ENCODE peak calls at places on chromosomes 11 and 22, in eight cellular contexts. E is DMS79, U is A549, Z is transverse colon, V is germinal center, L is aorta, R is left colon, J is DMS53. N is an unnamed sample.

GRCh38 chr11:2566223-2567025 is 121.6 kb downstream of the KCNQ1 start:
- DNase-seq in E (no peak), U (no peak), Z (peak; percentile 70), V (no peak), L (peak; percentile 33), R (peak; percentile 72), J (no peak), N (peak; percentile 47)

GRCh38 chr22:27032121-27032761 is 374.9 kb downstream of the MIAT start:
- DNase-seq in E (no peak), U (no peak), Z (no peak), V (no peak), L (peak; percentile 83), R (no peak), J (peak; percentile 55), N (peak; percentile 21)

GRCh38 chr11:119335655-119336543 is 1.6 kb downstream of the RNF26 start:
- DNase-seq in E (no peak), U (no peak), Z (no peak), V (no peak), L (peak; percentile 45), R (no peak), J (no peak), N (peak; percentile 69)

GRCh38 chr11:119052163-119052814 is 4.7 kb downstream of the HYOU1 start:
- DNase-seq in E (no peak), U (no peak), Z (no peak), V (no peak), L (no peak), R (no peak), J (no peak), N (no peak)

GRCh38 chr11:316031-316701 is 2.3 kb downstream of the IFITM1 start:
- DNase-seq in E (no peak), U (no peak), Z (no peak), V (no peak), L (no peak), R (peak; percentile 47), J (peak; percentile 41), N (no peak)

GRCh38 chr11:78040691-78041379 is 17.8 kb upstream of the KCTD14 start:
- DNase-seq in E (no peak), U (no peak), Z (no peak), V (no peak), L (no peak), R (no peak), J (peak; percentile 57), N (no peak)

GRCh38 chr11:33987975-33988580 is 63.5 kb upstream of the CAPRIN1 start:
- DNase-seq in E (no peak), U (peak; percentile 88), Z (peak; percentile 67), V (peak; percentile 44), L (peak; percentile 83), R (peak; percentile 63), J (peak; percentile 86), N (peak; percentile 53)

GRCh38 chr11:32348502-32348901 is 86.8 kb downstream of the WT1 start:
- DNase-seq in E (no peak), U (no peak), Z (no peak), V (no peak), L (no peak), R (no peak), J (no peak), N (no peak)

GRCh38 chr11:19187880-19188279 is 13.9 kb downstream of the CSRP3 start:
- DNase-seq in E (no peak), U (no peak), Z (no peak), V (no peak), L (no peak), R (no peak), J (peak; percentile 31), N (no peak)

GRCh38 chr11:48004456-48004855 is 24.1 kb downstream of the PTPRJ start:
- DNase-seq in E (no peak), U (no peak), Z (no peak), V (no peak), L (no peak), R (no peak), J (no peak), N (no peak)

GRCh38 chr22:39419911-39420310 is 20.3 kb downstream of the TAB1 start:
- DNase-seq in E (no peak), U (no peak), Z (no peak), V (no peak), L (no peak), R (no peak), J (no peak), N (no peak)

GRCh38 chr11:58358969-58359368 is at the start of gene OR5B17:
- DNase-seq in E (no peak), U (no peak), Z (no peak), V (no peak), L (no peak), R (no peak), J (no peak), N (no peak)

GRCh38 chr22:21606775-21607174 is 23.0 kb downstream of the YDJC start:
- DNase-seq in E (no peak), U (no peak), Z (no peak), V (no peak), L (no peak), R (no peak), J (no peak), N (no peak)

GRCh38 chr11:126082251-126083109 is 19.8 kb upstream of the CDON start:
- DNase-seq in E (no peak), U (no peak), Z (no peak), V (no peak), L (no peak), R (no peak), J (no peak), N (no peak)

GRCh38 chr11:34243620-34244493 is 114.0 kb downstream of the ABTB2 start:
- DNase-seq in E (no peak), U (peak; percentile 94), Z (peak; percentile 84), V (no peak), L (peak; percentile 67), R (peak; percentile 88), J (peak; percentile 10), N (no peak)

GRCh38 chr11:33885338-33886005 is 6.4 kb downstream of the LMO2 start:
- DNase-seq in E (no peak), U (no peak), Z (no peak), V (no peak), L (no peak), R (no peak), J (no peak), N (no peak)

GRCh38 chr22:39381009-39381755 is 18.4 kb upstream of the TAB1 start:
- DNase-seq in E (no peak), U (no peak), Z (no peak), V (no peak), L (no peak), R (no peak), J (no peak), N (no peak)

GRCh38 chr11:124800226-124800929 is at the start of gene MSANTD2:
- DNase-seq in E (peak; percentile 64), U (peak; percentile 68), Z (peak; percentile 83), V (peak; percentile 75), L (peak; percentile 90), R (peak; percentile 68), J (peak; percentile 84), N (peak; percentile 91)

GRCh38 chr11:123550620-123550917 is 103.9 kb downstream of the SCN3B start:
- DNase-seq in E (no peak), U (no peak), Z (no peak), V (no peak), L (no peak), R (no peak), J (no peak), N (no peak)

GRCh38 chr11:85307381-85307780 is 319.8 kb downstream of the DLG2 start:
- DNase-seq in E (no peak), U (no peak), Z (no peak), V (no peak), L (no peak), R (no peak), J (no peak), N (no peak)

GRCh38 chr11:108498046-108498815 is at the start of gene POGLUT3:
- DNase-seq in E (peak; percentile 48), U (peak; percentile 29), Z (peak; percentile 64), V (peak; percentile 58), L (peak; percentile 74), R (peak; percentile 40), J (peak; percentile 81), N (peak; percentile 61)

GRCh38 chr11:8863838-8864237 is 47.2 kb upstream of the AKIP1 start:
- DNase-seq in E (peak; percentile 93), U (no peak), Z (no peak), V (no peak), L (no peak), R (no peak), J (peak; percentile 39), N (no peak)

GRCh38 chr22:35739642-35740041 is 22.0 kb downstream of the APOL5 start:
- DNase-seq in E (no peak), U (peak; percentile 44), Z (no peak), V (no peak), L (no peak), R (no peak), J (no peak), N (no peak)

GRCh38 chr22:26632422-26633155 is 10.8 kb downstream of the CRYBA4 start:
- DNase-seq in E (no peak), U (no peak), Z (no peak), V (no peak), L (no peak), R (no peak), J (no peak), N (no peak)

GRCh38 chr22:23529166-23530103 is 50.7 kb downstream of the IGLL1 start:
- DNase-seq in E (no peak), U (no peak), Z (no peak), V (no peak), L (no peak), R (no peak), J (no peak), N (no peak)

GRCh38 chr22:19727310-19728150 is 4.2 kb downstream of the GP1BB start:
- DNase-seq in E (no peak), U (no peak), Z (no peak), V (no peak), L (no peak), R (no peak), J (no peak), N (no peak)

GRCh38 chr11:64887757-64888405 is 9.5 kb upstream of the EHD1 start:
- DNase-seq in E (no peak), U (peak; percentile 80), Z (peak; percentile 92), V (peak; percentile 90), L (peak; percentile 86), R (peak; percentile 84), J (peak; percentile 89), N (peak; percentile 91)